ENCODE peak calls at places on chromosomes 7 and 10, in ten cellular contexts. U, V, G, X, O, Q, M, S, D and L are unnamed samples.

GRCh38 chr7:18212308-18212707 is 184.7 kb upstream of the PRPS1L1 start:
- DNase-seq in U (no peak), V (no peak), G (no peak), X (peak), O (no peak), Q (no peak), M (no peak), S (no peak), D (no peak), L (no peak)

GRCh38 chr7:987909-988308 is 4.9 kb downstream of the CYP2W1 start:
- DNase-seq in U (no peak), V (no peak), G (no peak), X (no peak), O (no peak), Q (no peak), M (no peak), S (no peak), D (no peak), L (no peak)

GRCh38 chr10:71429929-71430328 is 33.2 kb downstream of the CDH23 start:
- DNase-seq in U (no peak), V (peak), G (no peak), X (no peak), O (no peak), Q (no peak), M (no peak), S (no peak), D (peak), L (peak)

GRCh38 chr10:17645591-17646345 is 1.8 kb downstream of the STAM start:
- DNase-seq in U (no peak), V (no peak), G (no peak), X (peak), O (no peak), Q (peak), M (no peak), S (no peak), D (no peak), L (no peak)

GRCh38 chr10:43238462-43238861 is 28.4 kb downstream of the RASGEF1A start:
- DNase-seq in U (peak), V (no peak), G (peak), X (no peak), O (peak), Q (no peak), M (no peak), S (peak), D (peak), L (peak)

GRCh38 chr7:91367812-91368578 is 103.8 kb downstream of the FZD1 start:
- DNase-seq in U (no peak), V (no peak), G (no peak), X (no peak), O (no peak), Q (no peak), M (no peak), S (no peak), D (no peak), L (no peak)

GRCh38 chr7:159093351-159093971 is 51.2 kb downstream of the VIPR2 start:
- DNase-seq in U (peak), V (no peak), G (peak), X (no peak), O (no peak), Q (no peak), M (no peak), S (no peak), D (no peak), L (no peak)

GRCh38 chr7:157851501-157852067 is 514.8 kb downstream of the DNAJB6 start:
- DNase-seq in U (peak), V (peak), G (peak), X (no peak), O (peak), Q (peak), M (no peak), S (peak), D (no peak), L (peak)

GRCh38 chr10:12444981-12445700 is 95.8 kb downstream of the CAMK1D start:
- DNase-seq in U (no peak), V (no peak), G (peak), X (no peak), O (no peak), Q (no peak), M (no peak), S (no peak), D (peak), L (no peak)